ENCODE peak calls at places on chromosomes 5 and 9, in six cellular contexts. One of them, this sample, is unnamed. For H3K27me3, the result is how much of the 10 kb centered on the place peaks cover.

GRCh38 chr9:38359689-38360385 is 32.7 kb upstream of the ALDH1B1 start:
- DNase-seq in GM23248: peak
- DNase-seq in PC-3: no peak
- DNase-seq in HCT116: no peak
- DNase-seq in neural progenitor cell: no peak
- DNase-seq in SK-N-SH: no peak
- DNase-seq in this sample: no peak

GRCh38 chr9:21252727-21253547 is 13.1 kb upstream of the IFNA14 start:
- DNase-seq in GM23248: peak
- DNase-seq in PC-3: peak
- DNase-seq in HCT116: peak
- DNase-seq in neural progenitor cell: peak
- DNase-seq in SK-N-SH: peak
- DNase-seq in this sample: peak

GRCh38 chr9:69582544-69583297 is 89.5 kb downstream of the APBA1 start:
- DNase-seq in GM23248: no peak
- DNase-seq in PC-3: peak
- DNase-seq in HCT116: no peak
- DNase-seq in neural progenitor cell: no peak
- DNase-seq in SK-N-SH: peak
- DNase-seq in this sample: peak

GRCh38 chr5:76029739-76030138 is 53.4 kb upstream of the SV2C start:
- DNase-seq in GM23248: no peak
- DNase-seq in PC-3: no peak
- DNase-seq in HCT116: no peak
- DNase-seq in neural progenitor cell: no peak
- DNase-seq in SK-N-SH: no peak
- DNase-seq in this sample: no peak

GRCh38 chr5:122153774-122154173 is 24.4 kb downstream of the ZNF474 start:
- DNase-seq in GM23248: no peak
- DNase-seq in PC-3: no peak
- DNase-seq in HCT116: no peak
- DNase-seq in neural progenitor cell: no peak
- DNase-seq in SK-N-SH: no peak
- DNase-seq in this sample: no peak

GRCh38 chr9:75962186-75963036 is 71.9 kb downstream of the PCSK5 start:
- DNase-seq in GM23248: no peak
- DNase-seq in PC-3: no peak
- DNase-seq in HCT116: no peak
- DNase-seq in neural progenitor cell: no peak
- DNase-seq in SK-N-SH: no peak
- DNase-seq in this sample: no peak

GRCh38 chr5:31271567-31271966 is 78.1 kb downstream of the CDH6 start:
- DNase-seq in GM23248: no peak
- DNase-seq in PC-3: no peak
- DNase-seq in HCT116: no peak
- DNase-seq in neural progenitor cell: no peak
- DNase-seq in SK-N-SH: no peak
- DNase-seq in this sample: no peak

GRCh38 chr9:92749071-92749933 is 15.3 kb downstream of the BICD2 start:
- DNase-seq in GM23248: no peak
- DNase-seq in PC-3: no peak
- DNase-seq in HCT116: no peak
- DNase-seq in neural progenitor cell: no peak
- DNase-seq in SK-N-SH: peak
- DNase-seq in this sample: no peak

GRCh38 chr9:86944974-86945867 is 2.1 kb downstream of the GAS1 start:
- DNase-seq in GM23248: peak
- DNase-seq in PC-3: no peak
- DNase-seq in HCT116: no peak
- DNase-seq in neural progenitor cell: peak
- DNase-seq in SK-N-SH: peak
- DNase-seq in this sample: no peak

GRCh38 chr9:120161801-120162200 is 418.2 kb downstream of the CDK5RAP2 start:
- DNase-seq in GM23248: no peak
- DNase-seq in PC-3: no peak
- DNase-seq in HCT116: no peak
- DNase-seq in neural progenitor cell: no peak
- DNase-seq in SK-N-SH: no peak
- DNase-seq in this sample: no peak

GRCh38 chr5:135220394-135221186 is 178.4 kb downstream of the MACROH2A1 start:
- DNase-seq in GM23248: no peak
- DNase-seq in PC-3: no peak
- DNase-seq in HCT116: no peak
- DNase-seq in neural progenitor cell: no peak
- DNase-seq in SK-N-SH: no peak
- DNase-seq in this sample: no peak

GRCh38 chr5:122770479-122770878 is 4.4 kb upstream of the SNX2 start:
- DNase-seq in GM23248: no peak
- DNase-seq in PC-3: no peak
- DNase-seq in HCT116: no peak
- DNase-seq in neural progenitor cell: no peak
- DNase-seq in SK-N-SH: no peak
- DNase-seq in this sample: no peak

GRCh38 chr5:141846031-141846430 is 32.2 kb downstream of the PCDH1 start:
- DNase-seq in GM23248: peak
- DNase-seq in PC-3: no peak
- DNase-seq in HCT116: no peak
- DNase-seq in neural progenitor cell: peak
- DNase-seq in SK-N-SH: peak
- DNase-seq in this sample: no peak

GRCh38 chr9:109118802-109119438 is 827 bp downstream of the TMEM245 start:
- DNase-seq in GM23248: peak
- DNase-seq in PC-3: peak
- DNase-seq in HCT116: no peak
- DNase-seq in neural progenitor cell: peak
- DNase-seq in SK-N-SH: no peak
- DNase-seq in this sample: no peak

GRCh38 chr9:95143591-95144561 is 173.6 kb downstream of the FANCC start:
- DNase-seq in GM23248: peak
- DNase-seq in PC-3: no peak
- DNase-seq in HCT116: no peak
- DNase-seq in neural progenitor cell: no peak
- DNase-seq in SK-N-SH: no peak
- DNase-seq in this sample: no peak

GRCh38 chr5:150065346-150065745 is 21.0 kb downstream of the CSF1R start:
- DNase-seq in GM23248: peak
- DNase-seq in PC-3: no peak
- DNase-seq in HCT116: no peak
- DNase-seq in neural progenitor cell: no peak
- DNase-seq in SK-N-SH: no peak
- DNase-seq in this sample: no peak

GRCh38 chr5:27524515-27524914 is 486.1 kb upstream of the CDH9 start:
- DNase-seq in GM23248: no peak
- DNase-seq in PC-3: no peak
- DNase-seq in HCT116: no peak
- DNase-seq in neural progenitor cell: no peak
- DNase-seq in SK-N-SH: no peak
- DNase-seq in this sample: no peak

GRCh38 chr9:34197756-34198711 is 19.2 kb downstream of the UBAP1 start:
- DNase-seq in GM23248: no peak
- DNase-seq in PC-3: no peak
- DNase-seq in HCT116: no peak
- DNase-seq in neural progenitor cell: peak
- DNase-seq in SK-N-SH: no peak
- DNase-seq in this sample: no peak

GRCh38 chr5:59079622-59080620 is 497.0 kb downstream of the RAB3C start:
- DNase-seq in GM23248: peak
- DNase-seq in PC-3: peak
- DNase-seq in HCT116: no peak
- DNase-seq in neural progenitor cell: no peak
- DNase-seq in SK-N-SH: no peak
- DNase-seq in this sample: no peak

GRCh38 chr5:133344266-133344665 is 268.1 kb downstream of the FSTL4 start:
- DNase-seq in GM23248: no peak
- DNase-seq in PC-3: no peak
- DNase-seq in HCT116: no peak
- DNase-seq in neural progenitor cell: no peak
- DNase-seq in SK-N-SH: no peak
- DNase-seq in this sample: no peak

GRCh38 chr5:180441577-180441976 is 52.6 kb upstream of the CNOT6 start:
- DNase-seq in GM23248: no peak
- DNase-seq in PC-3: no peak
- DNase-seq in HCT116: no peak
- DNase-seq in neural progenitor cell: no peak
- DNase-seq in SK-N-SH: no peak
- DNase-seq in this sample: no peak

DNA sequence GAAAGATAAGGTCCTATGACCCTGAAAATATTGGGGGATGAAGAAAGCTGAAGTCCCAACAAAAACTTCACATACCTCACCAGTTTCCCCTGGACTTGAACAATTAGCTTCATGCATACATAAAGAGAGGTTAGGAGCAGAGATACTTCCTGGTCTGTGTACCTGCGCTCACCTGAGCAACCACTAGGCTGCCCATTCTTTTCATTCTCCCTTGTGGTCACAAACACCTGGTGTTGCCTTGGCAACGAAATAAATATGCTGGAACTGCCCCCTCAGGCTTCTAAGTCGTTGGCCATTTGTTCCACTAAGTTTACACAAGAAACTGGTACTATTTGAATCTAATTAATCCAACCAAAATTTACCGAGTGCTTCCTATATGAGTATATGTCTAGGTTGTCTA is 18.1 kb downstream of the OTP start:
- DNase-seq in GM23248: no peak
- DNase-seq in PC-3: peak
- DNase-seq in HCT116: peak
- DNase-seq in neural progenitor cell: no peak
- DNase-seq in SK-N-SH: no peak
- DNase-seq in this sample: peak
- H3K27me3 ChIP-seq in GM23248: under half
- H3K27me3 ChIP-seq in PC-3: under half
- H3K27me3 ChIP-seq in HCT116: under half
- H3K27me3 ChIP-seq in neural progenitor cell: half or more
- H3K27me3 ChIP-seq in SK-N-SH: under half
- H3K27me3 ChIP-seq in this sample: under half

GRCh38 chr5:139757727-139758509 is 37.7 kb upstream of the PSD2 start:
- DNase-seq in GM23248: no peak
- DNase-seq in PC-3: no peak
- DNase-seq in HCT116: no peak
- DNase-seq in neural progenitor cell: no peak
- DNase-seq in SK-N-SH: no peak
- DNase-seq in this sample: no peak
- TF ChIP-seq EZH2phosphoT487 in GM23248: no peak
- TF ChIP-seq EZH2phosphoT487 in PC-3: no peak
- TF ChIP-seq EZH2phosphoT487 in HCT116: no peak
- TF ChIP-seq EZH2phosphoT487 in neural progenitor cell: no peak
- TF ChIP-seq EZH2phosphoT487 in SK-N-SH: no peak
- TF ChIP-seq EZH2phosphoT487 in this sample: no peak

GRCh38 chr9:133103987-133104505 is 17.0 kb downstream of the RALGDS start:
- DNase-seq in GM23248: no peak
- DNase-seq in PC-3: no peak
- DNase-seq in HCT116: no peak
- DNase-seq in neural progenitor cell: no peak
- DNase-seq in SK-N-SH: no peak
- DNase-seq in this sample: no peak

GRCh38 chr9:133106511-133107244 is 14.4 kb downstream of the RALGDS start:
- DNase-seq in GM23248: no peak
- DNase-seq in PC-3: no peak
- DNase-seq in HCT116: no peak
- DNase-seq in neural progenitor cell: no peak
- DNase-seq in SK-N-SH: no peak
- DNase-seq in this sample: no peak

GRCh38 chr9:133104718-133105460 is 16.2 kb downstream of the RALGDS start:
- DNase-seq in GM23248: no peak
- DNase-seq in PC-3: no peak
- DNase-seq in HCT116: no peak
- DNase-seq in neural progenitor cell: no peak
- DNase-seq in SK-N-SH: no peak
- DNase-seq in this sample: no peak

GRCh38 chr9:133107245-133107722 is 13.8 kb downstream of the RALGDS start:
- DNase-seq in GM23248: no peak
- DNase-seq in PC-3: no peak
- DNase-seq in HCT116: no peak
- DNase-seq in neural progenitor cell: no peak
- DNase-seq in SK-N-SH: no peak
- DNase-seq in this sample: no peak

DNA sequence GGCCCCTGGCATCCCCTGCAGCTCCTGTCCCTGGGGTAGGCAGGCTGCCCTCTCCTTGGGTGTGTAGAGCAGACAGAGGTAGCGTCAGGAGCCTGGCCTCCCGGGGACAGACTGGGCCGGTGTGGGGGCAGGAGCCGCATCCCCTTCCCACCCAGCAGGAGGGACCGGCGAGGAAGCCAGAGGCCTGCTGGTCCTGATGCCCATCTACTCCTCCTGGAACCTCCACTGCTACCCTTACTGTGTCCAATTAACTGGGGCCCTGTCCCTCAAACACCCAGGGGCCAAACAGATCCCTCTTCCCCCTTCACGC is 15.6 kb downstream of the RALGDS start:
- DNase-seq in GM23248: no peak
- DNase-seq in PC-3: no peak
- DNase-seq in HCT116: no peak
- DNase-seq in neural progenitor cell: no peak
- DNase-seq in SK-N-SH: no peak
- DNase-seq in this sample: no peak
- H3K9ac ChIP-seq in GM23248: no peak
- H3K9ac ChIP-seq in PC-3: no peak
- H3K9ac ChIP-seq in HCT116: no peak
- H3K9ac ChIP-seq in neural progenitor cell: no peak
- H3K9ac ChIP-seq in SK-N-SH: no peak
- H3K9ac ChIP-seq in this sample: no peak

DNA sequence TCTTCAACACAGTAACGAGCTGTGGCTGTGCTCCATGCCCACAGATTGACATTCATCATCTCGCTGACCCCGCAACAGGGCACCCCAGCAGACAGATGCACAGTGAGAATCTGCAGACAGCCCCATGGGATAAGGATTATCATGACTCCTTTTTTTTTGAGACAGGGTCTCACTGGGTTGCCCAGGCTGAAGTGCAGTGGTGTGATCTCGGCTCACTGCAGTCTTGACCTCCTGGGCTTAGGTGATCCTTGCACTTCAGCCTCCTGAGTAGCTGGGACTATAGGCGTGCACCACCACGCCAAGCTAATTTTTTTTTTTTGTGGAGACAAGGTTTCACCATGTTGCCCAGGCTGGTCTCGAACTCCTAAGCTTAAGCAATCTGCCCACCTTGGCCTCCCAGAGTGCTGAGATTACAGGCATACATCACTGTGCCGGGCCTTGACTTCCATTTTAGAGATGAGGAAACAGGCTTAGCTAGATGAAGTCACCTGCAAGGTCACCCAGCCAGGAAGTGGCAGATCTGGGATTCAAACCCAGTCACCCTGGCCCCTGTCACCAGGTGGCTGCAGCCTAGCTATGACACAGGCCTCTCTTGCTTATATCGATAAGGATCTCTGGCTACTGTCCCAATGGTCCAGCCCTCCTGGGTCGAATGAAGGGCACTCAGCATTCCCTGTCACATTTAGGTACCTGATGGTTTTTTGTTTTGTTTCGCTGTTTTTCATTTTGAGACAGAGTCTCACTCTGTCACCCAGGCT is 5.1 kb downstream of the AIF1L start:
- DNase-seq in GM23248: no peak
- DNase-seq in PC-3: no peak
- DNase-seq in HCT116: no peak
- DNase-seq in neural progenitor cell: no peak
- DNase-seq in SK-N-SH: peak
- DNase-seq in this sample: no peak
- H3K27me3 ChIP-seq in GM23248: under half
- H3K27me3 ChIP-seq in PC-3: under half
- H3K27me3 ChIP-seq in HCT116: under half
- H3K27me3 ChIP-seq in neural progenitor cell: under half
- H3K27me3 ChIP-seq in SK-N-SH: under half
- H3K27me3 ChIP-seq in this sample: half or more

This sample was measured in MM.1S.